ENCODE peak calls at places on chromosomes 12 and 14, in four cellular contexts. T is heart left ventricle, M is RWPE2, J is IMR-90. C is an unnamed sample. For H3K4me1, the result is how much of the 10 kb centered on the place peaks cover.

GRCh38 chr12:1925125-1925963 is 6.9 kb upstream of the CACNA2D4 start:
- DNase-seq in T (no peak), M (no peak), J (no peak), C (no peak)

GRCh38 chr14:39555749-39556148 is 123.5 kb upstream of the FBXO33 start:
- DNase-seq in T (no peak), M (no peak), J (no peak), C (no peak)

GRCh38 chr14:20418501-20418909 is 5.2 kb upstream of the TEP1 start:
- DNase-seq in T (no peak), M (peak), J (no peak), C (peak)

GRCh38 chr12:27343255-27344000 is 10.8 kb downstream of the BMAL2 start:
- DNase-seq in T (no peak), M (no peak), J (peak), C (no peak)

GRCh38 chr14:100033347-100034052 is 31.7 kb upstream of the EVL start:
- DNase-seq in T (no peak), M (no peak), J (no peak), C (no peak)

GRCh38 chr14:60634153-60634552 is 15.1 kb downstream of the SIX1 start:
- DNase-seq in T (no peak), M (no peak), J (no peak), C (no peak)

GRCh38 chr12:118061876-118062791 is 1.2 kb upstream of the WSB2 start:
- DNase-seq in T (peak), M (no peak), J (peak), C (peak)

GRCh38 chr14:96104469-96105057 is 65.4 kb downstream of the C14orf132 start:
- DNase-seq in T (peak), M (peak), J (peak), C (peak)

GRCh38 chr12:11716794-11717532 is 67.5 kb downstream of the ETV6 start:
- DNase-seq in T (no peak), M (no peak), J (peak), C (no peak)

GRCh38 chr12:123037791-123038190 is 57.3 kb downstream of the ARL6IP4 start:
- DNase-seq in T (no peak), M (no peak), J (no peak), C (no peak)

DNA sequence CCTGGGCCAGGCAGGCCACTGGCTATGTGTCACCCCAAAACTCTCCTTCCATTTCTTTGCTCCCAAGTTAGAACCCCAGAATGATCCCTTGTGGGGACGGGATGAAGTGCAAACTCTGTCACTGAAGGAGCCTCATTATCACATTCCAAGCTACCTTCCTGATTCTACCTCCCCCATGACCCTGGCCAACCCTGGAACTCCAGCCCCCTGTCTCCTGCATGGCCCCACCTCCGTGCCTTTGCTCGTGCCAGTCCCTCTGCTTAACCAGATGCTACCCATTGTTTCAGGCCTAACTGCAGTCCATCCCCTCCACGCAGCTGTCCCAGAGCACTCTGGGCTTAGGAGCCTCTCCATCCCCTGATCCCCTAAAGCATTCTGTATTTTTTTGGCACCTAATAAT is 57.9 kb downstream of the ISCA2 start:
- DNase-seq in T (peak), M (peak), J (no peak), C (no peak)
- H3K4me1 ChIP-seq in T (under half), M (under half), J (under half), C (under half)

DNA sequence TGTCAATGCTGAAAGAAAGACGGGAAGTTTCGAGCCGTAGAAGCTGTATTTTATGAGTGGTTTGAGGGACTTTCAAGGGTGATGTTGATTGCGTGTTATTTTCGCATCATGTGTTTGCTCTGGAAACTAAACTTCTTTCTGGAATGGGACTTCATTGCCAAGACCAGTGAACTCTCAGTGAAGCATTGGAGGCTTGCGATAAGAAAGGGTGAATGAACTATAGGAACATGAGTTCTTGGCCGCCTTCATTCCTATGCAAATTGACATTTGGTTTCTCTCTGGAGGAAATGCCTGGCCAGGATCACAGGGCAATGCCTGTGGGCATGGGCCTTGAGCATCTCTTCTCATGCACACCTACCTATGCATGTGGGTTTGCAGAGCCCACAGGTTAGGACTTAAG is 372.7 kb downstream of the GLT1D1 start:
- DNase-seq in T (no peak), M (no peak), J (no peak), C (no peak)
- H3K4me3 ChIP-seq in T (no peak), M (no peak), J (no peak), C (no peak)

GRCh38 chr14:24368562-24369252 is 723 bp downstream of the NFATC4 start:
- DNase-seq in T (peak), M (no peak), J (peak), C (peak)
- TF ChIP-seq CTCF in T (no peak), M (no peak), J (peak), C (no peak)

GRCh38 chr12:54421873-54422250 is 2.8 kb upstream of the ITGA5 start:
- DNase-seq in T (no peak), M (peak), J (no peak), C (no peak)
- H3K4me1 ChIP-seq in T (half or more), M (under half), J (under half), C (under half)